ENCODE peak calls at places on chromosome 16, in nine cellular contexts. M is NCI-H1105; H is ELR; I is glutamatergic neuron; P is fibroblast of lung; L is cardiac muscle cell; R is GM23338; F is posterior vena cava; J is stimulated activated CD8-positive, alpha-beta memory T cell treated with anti-CD3 and anti-CD28 coated beads, Interleukin-12 subunit alpha, Interleukin-12 subunit beta, amount 100 ng/mL, for 1 hour. K is an unnamed sample.

GRCh38 chr16:4410335-4411075 is 5.9 kb downstream of the CORO7 start:
- DNase-seq in M (peak), H (peak), I (no peak), P (peak), L (peak), R (no peak), F (no peak), J (no peak), K (no peak)

GRCh38 chr16:86814256-86814655 is 235.9 kb downstream of the FOXL1 start:
- DNase-seq in M (no peak), H (no peak), I (no peak), P (no peak), L (no peak), R (no peak), F (no peak), J (no peak), K (no peak)

GRCh38 chr16:78748471-78748929 is 649.0 kb downstream of the WWOX start:
- DNase-seq in M (peak), H (no peak), I (no peak), P (no peak), L (no peak), R (no peak), F (no peak), J (no peak), K (no peak)

GRCh38 chr16:28193530-28194423 is 18.0 kb downstream of the XPO6 start:
- DNase-seq in M (no peak), H (peak), I (no peak), P (peak), L (peak), R (no peak), F (no peak), J (no peak), K (no peak)

GRCh38 chr16:82999711-83000110 is 372.9 kb downstream of the CDH13 start:
- DNase-seq in M (no peak), H (no peak), I (peak), P (no peak), L (no peak), R (no peak), F (no peak), J (no peak), K (no peak)

GRCh38 chr16:590165-590874 is 454 bp downstream of the RAB40C start:
- DNase-seq in M (no peak), H (peak), I (peak), P (peak), L (peak), R (no peak), F (no peak), J (no peak), K (peak)

GRCh38 chr16:73663720-73664119 is 615.8 kb upstream of the ZFHX3 start:
- DNase-seq in M (no peak), H (no peak), I (no peak), P (no peak), L (no peak), R (no peak), F (no peak), J (no peak), K (no peak)

GRCh38 chr16:63617047-63617989 is 1504.5 kb downstream of the CDH11 start:
- DNase-seq in M (no peak), H (no peak), I (peak), P (peak), L (peak), R (peak), F (no peak), J (no peak), K (peak)

GRCh38 chr16:59042296-59042695 is 308.2 kb upstream of the GOT2 start:
- DNase-seq in M (no peak), H (no peak), I (no peak), P (peak), L (no peak), R (no peak), F (no peak), J (no peak), K (no peak)

GRCh38 chr16:68972720-68973119 is 129.4 kb downstream of the TANGO6 start:
- DNase-seq in M (no peak), H (peak), I (peak), P (peak), L (peak), R (peak), F (no peak), J (no peak), K (peak)

GRCh38 chr16:78102865-78103264 is 3.4 kb downstream of the WWOX start:
- DNase-seq in M (no peak), H (no peak), I (no peak), P (no peak), L (no peak), R (no peak), F (no peak), J (no peak), K (no peak)

GRCh38 chr16:61435356-61435755 is 600.9 kb downstream of the CDH8 start:
- DNase-seq in M (no peak), H (no peak), I (no peak), P (no peak), L (no peak), R (no peak), F (no peak), J (no peak), K (no peak)

GRCh38 chr16:46961373-46962353 is 11.8 kb downstream of the DNAJA2 start:
- DNase-seq in M (no peak), H (no peak), I (no peak), P (peak), L (no peak), R (no peak), F (no peak), J (peak), K (no peak)

GRCh38 chr16:57235128-57236092 is 9.6 kb upstream of the ARL2BP start:
- DNase-seq in M (peak), H (peak), I (no peak), P (peak), L (peak), R (no peak), F (no peak), J (no peak), K (peak)

GRCh38 chr16:76114681-76115080 is 162.5 kb upstream of the CNTNAP4 start:
- DNase-seq in M (no peak), H (no peak), I (no peak), P (no peak), L (no peak), R (no peak), F (no peak), J (no peak), K (no peak)

GRCh38 chr16:57167537-57167936 is 18.3 kb downstream of the PSME3IP1 start:
- DNase-seq in M (no peak), H (no peak), I (no peak), P (no peak), L (no peak), R (no peak), F (no peak), J (no peak), K (no peak)

GRCh38 chr16:55052335-55053070 is 121.8 kb downstream of the IRX5 start:
- DNase-seq in M (no peak), H (no peak), I (no peak), P (no peak), L (peak), R (no peak), F (no peak), J (no peak), K (no peak)

GRCh38 chr16:57821149-57821971 is 19.1 kb upstream of the KIFC3 start:
- DNase-seq in M (no peak), H (peak), I (no peak), P (no peak), L (no peak), R (no peak), F (no peak), J (no peak), K (no peak)

GRCh38 chr16:66927918-66928649 is 2.7 kb upstream of the RRAD start:
- DNase-seq in M (no peak), H (peak), I (no peak), P (peak), L (no peak), R (no peak), F (no peak), J (no peak), K (no peak)

GRCh38 chr16:81666102-81666501 is 113.0 kb upstream of the PLCG2 start:
- DNase-seq in M (no peak), H (no peak), I (no peak), P (no peak), L (no peak), R (no peak), F (no peak), J (no peak), K (no peak)

GRCh38 chr16:4373909-4374742 is 2.5 kb downstream of the VASN start:
- DNase-seq in M (no peak), H (peak), I (no peak), P (peak), L (peak), R (peak), F (peak), J (no peak), K (peak)

GRCh38 chr16:79707867-79708266 is 107.3 kb upstream of the MAF start:
- DNase-seq in M (no peak), H (no peak), I (no peak), P (peak), L (peak), R (no peak), F (peak), J (no peak), K (no peak)

GRCh38 chr16:83515395-83515794 is 292.4 kb upstream of the HSBP1 start:
- DNase-seq in M (no peak), H (no peak), I (no peak), P (no peak), L (no peak), R (no peak), F (no peak), J (no peak), K (no peak)

GRCh38 chr16:11914210-11914758 is 1.5 kb downstream of the GSPT1 start:
- DNase-seq in M (no peak), H (peak), I (no peak), P (peak), L (no peak), R (no peak), F (no peak), J (no peak), K (no peak)

GRCh38 chr16:11612110-11612981 is 25.6 kb upstream of the LITAF start:
- DNase-seq in M (no peak), H (no peak), I (no peak), P (peak), L (no peak), R (peak), F (peak), J (no peak), K (peak)

GRCh38 chr16:8926827-8927226 is 36.9 kb downstream of the USP7 start:
- DNase-seq in M (no peak), H (no peak), I (no peak), P (no peak), L (no peak), R (no peak), F (no peak), J (no peak), K (no peak)

GRCh38 chr16:30482366-30482765 is 9.8 kb downstream of the ITGAL start:
- DNase-seq in M (no peak), H (peak), I (no peak), P (no peak), L (no peak), R (peak), F (no peak), J (no peak), K (no peak)

GRCh38 chr16:81681311-81681710 is 97.8 kb upstream of the PLCG2 start:
- DNase-seq in M (no peak), H (no peak), I (no peak), P (no peak), L (no peak), R (no peak), F (no peak), J (no peak), K (no peak)

GRCh38 chr16:81437860-81438259 is 6.7 kb upstream of the CMIP start:
- DNase-seq in M (no peak), H (peak), I (no peak), P (no peak), L (no peak), R (no peak), F (no peak), J (no peak), K (no peak)

GRCh38 chr16:30615358-30616076 is 5.3 kb upstream of the ZNF689 start:
- DNase-seq in M (peak), H (peak), I (peak), P (no peak), L (peak), R (peak), F (peak), J (peak), K (peak)

GRCh38 chr16:81429045-81429521 is 15.5 kb upstream of the CMIP start:
- DNase-seq in M (no peak), H (peak), I (peak), P (peak), L (peak), R (peak), F (no peak), J (no peak), K (peak)

GRCh38 chr16:3456374-3456773 is 12.9 kb downstream of the NAA60 start:
- DNase-seq in M (no peak), H (no peak), I (no peak), P (no peak), L (peak), R (no peak), F (no peak), J (no peak), K (no peak)

GRCh38 chr16:77657016-77657415 is 65.3 kb upstream of the NUDT7 start:
- DNase-seq in M (no peak), H (peak), I (no peak), P (peak), L (peak), R (peak), F (no peak), J (no peak), K (peak)

GRCh38 chr16:67039260-67040020 is 10.5 kb downstream of the CBFB start:
- DNase-seq in M (no peak), H (peak), I (no peak), P (no peak), L (no peak), R (no peak), F (no peak), J (no peak), K (no peak)